ENCODE peak calls at places on chromosomes 13 and 19, in four cellular contexts. One of them, this sample, is unnamed.

GRCh38 chr19:16509141-16510061 is 13.2 kb downstream of the C19orf44 start:
- DNase-seq in neural crest cell: no peak
- DNase-seq in psoas muscle: no peak
- DNase-seq in retinal pigment epithelial cell: no peak
- DNase-seq in this sample: no peak

GRCh38 chr13:29849071-29849541 is 1.3 kb downstream of the UBL3 start:
- DNase-seq in neural crest cell: no peak
- DNase-seq in psoas muscle: no peak
- DNase-seq in retinal pigment epithelial cell: no peak
- DNase-seq in this sample: no peak

GRCh38 chr13:113489549-113490495 is 689 bp downstream of the DCUN1D2 start:
- DNase-seq in neural crest cell: peak; percentile 28
- DNase-seq in psoas muscle: no peak
- DNase-seq in retinal pigment epithelial cell: no peak
- DNase-seq in this sample: no peak

GRCh38 chr13:79501538-79502232 is 20.7 kb downstream of the NDFIP2 start:
- DNase-seq in neural crest cell: no peak
- DNase-seq in psoas muscle: no peak
- DNase-seq in retinal pigment epithelial cell: no peak
- DNase-seq in this sample: no peak

GRCh38 chr13:41658057-41658642 is 200.8 kb downstream of the RGCC start:
- DNase-seq in neural crest cell: no peak
- DNase-seq in psoas muscle: no peak
- DNase-seq in retinal pigment epithelial cell: no peak
- DNase-seq in this sample: no peak

GRCh38 chr13:24678151-24678550 is 2.1 kb upstream of the ATP12A start:
- DNase-seq in neural crest cell: no peak
- DNase-seq in psoas muscle: no peak
- DNase-seq in retinal pigment epithelial cell: no peak
- DNase-seq in this sample: no peak

GRCh38 chr13:79458436-79458835 is 22.5 kb upstream of the NDFIP2 start:
- DNase-seq in neural crest cell: no peak
- DNase-seq in psoas muscle: no peak
- DNase-seq in retinal pigment epithelial cell: no peak
- DNase-seq in this sample: no peak

GRCh38 chr13:99303863-99304521 is 3.2 kb downstream of the GPR183 start:
- DNase-seq in neural crest cell: no peak
- DNase-seq in psoas muscle: no peak
- DNase-seq in retinal pigment epithelial cell: no peak
- DNase-seq in this sample: no peak

GRCh38 chr13:22758245-22758644 is 422.5 kb upstream of the SGCG start:
- DNase-seq in neural crest cell: no peak
- DNase-seq in psoas muscle: no peak
- DNase-seq in retinal pigment epithelial cell: no peak
- DNase-seq in this sample: no peak

GRCh38 chr13:71605744-71606143 is 261.3 kb downstream of the DACH1 start:
- DNase-seq in neural crest cell: no peak
- DNase-seq in psoas muscle: no peak
- DNase-seq in retinal pigment epithelial cell: no peak
- DNase-seq in this sample: no peak

GRCh38 chr19:7888145-7888825 is at the start of gene LRRC8E:
- DNase-seq in neural crest cell: peak; percentile 46
- DNase-seq in psoas muscle: no peak
- DNase-seq in retinal pigment epithelial cell: no peak
- DNase-seq in this sample: no peak

GRCh38 chr13:93183302-93183701 is 43.3 kb upstream of the GPC6 start:
- DNase-seq in neural crest cell: no peak
- DNase-seq in psoas muscle: no peak
- DNase-seq in retinal pigment epithelial cell: no peak
- DNase-seq in this sample: no peak

GRCh38 chr13:38688674-38689073 is 1.8 kb downstream of the FREM2 start:
- DNase-seq in neural crest cell: no peak
- DNase-seq in psoas muscle: no peak
- DNase-seq in retinal pigment epithelial cell: no peak
- DNase-seq in this sample: peak; percentile 45

GRCh38 chr19:38025908-38026307 is 118.9 kb downstream of the SIPA1L3 start:
- DNase-seq in neural crest cell: no peak
- DNase-seq in psoas muscle: no peak
- DNase-seq in retinal pigment epithelial cell: no peak
- DNase-seq in this sample: no peak

GRCh38 chr19:3171894-3172679 is 6.5 kb upstream of the S1PR4 start:
- DNase-seq in neural crest cell: no peak
- DNase-seq in psoas muscle: no peak
- DNase-seq in retinal pigment epithelial cell: no peak
- DNase-seq in this sample: no peak

GRCh38 chr13:24662195-24663088 is 17.8 kb upstream of the ATP12A start:
- DNase-seq in neural crest cell: no peak
- DNase-seq in psoas muscle: no peak
- DNase-seq in retinal pigment epithelial cell: no peak
- DNase-seq in this sample: no peak

GRCh38 chr13:53848546-53848945 is 819.9 kb downstream of the OLFM4 start:
- DNase-seq in neural crest cell: no peak
- DNase-seq in psoas muscle: no peak
- DNase-seq in retinal pigment epithelial cell: no peak
- DNase-seq in this sample: no peak

GRCh38 chr19:45568732-45569131 is 15.9 kb downstream of the OPA3 start:
- DNase-seq in neural crest cell: no peak
- DNase-seq in psoas muscle: no peak
- DNase-seq in retinal pigment epithelial cell: no peak
- DNase-seq in this sample: no peak

GRCh38 chr19:41928221-41928683 is at the start of gene ERFL:
- DNase-seq in neural crest cell: no peak
- DNase-seq in psoas muscle: no peak
- DNase-seq in retinal pigment epithelial cell: no peak
- DNase-seq in this sample: no peak

GRCh38 chr19:334296-335071 is 10.1 kb downstream of the MIER2 start:
- DNase-seq in neural crest cell: no peak
- DNase-seq in psoas muscle: no peak
- DNase-seq in retinal pigment epithelial cell: no peak
- DNase-seq in this sample: no peak

GRCh38 chr13:104414181-104414580 is 1348.0 kb upstream of the SLC10A2 start:
- DNase-seq in neural crest cell: no peak
- DNase-seq in psoas muscle: no peak
- DNase-seq in retinal pigment epithelial cell: no peak
- DNase-seq in this sample: no peak

DNA sequence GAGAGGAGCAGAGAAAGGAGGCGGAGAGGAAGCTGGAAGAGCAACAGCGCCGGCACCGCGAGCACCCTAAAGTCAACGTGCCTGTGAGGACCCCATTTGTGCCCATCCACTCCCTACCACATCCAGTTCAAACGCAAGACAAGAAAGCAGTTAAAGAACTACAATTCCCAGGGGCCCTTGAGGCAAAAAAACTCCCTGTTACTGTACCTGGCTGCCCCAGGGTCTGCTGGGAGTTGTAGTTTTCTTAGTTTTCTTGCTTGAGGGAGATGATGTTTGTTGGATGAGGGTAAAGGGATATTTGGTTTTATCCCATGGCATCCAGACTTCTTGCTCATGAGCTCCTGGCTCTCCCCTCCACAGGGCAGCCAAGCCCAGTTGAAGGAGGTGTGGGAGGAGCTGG is 13.0 kb downstream of the NUCB1 start:
- DNase-seq in neural crest cell: no peak
- DNase-seq in psoas muscle: no peak
- DNase-seq in retinal pigment epithelial cell: no peak
- DNase-seq in this sample: no peak
- TF ChIP-seq CTCF in neural crest cell: no peak
- TF ChIP-seq CTCF in psoas muscle: no peak
- TF ChIP-seq CTCF in retinal pigment epithelial cell: no peak
- TF ChIP-seq CTCF in this sample: no peak

GRCh38 chr19:49301165-49301865 is 23.7 kb downstream of the SLC6A16 start:
- DNase-seq in neural crest cell: peak; percentile 79
- DNase-seq in psoas muscle: peak; percentile 81
- DNase-seq in retinal pigment epithelial cell: peak; percentile 4
- DNase-seq in this sample: peak; percentile 78

GRCh38 chr19:49297403-49297802 is 27.6 kb downstream of the SLC6A16 start:
- DNase-seq in neural crest cell: no peak
- DNase-seq in psoas muscle: no peak
- DNase-seq in retinal pigment epithelial cell: no peak
- DNase-seq in this sample: no peak

GRCh38 chr19:49290517-49290916 is 34.5 kb downstream of the SLC6A16 start:
- DNase-seq in neural crest cell: no peak
- DNase-seq in psoas muscle: no peak
- DNase-seq in retinal pigment epithelial cell: no peak
- DNase-seq in this sample: no peak

GRCh38 chr19:49294401-49294800 is 30.6 kb downstream of the SLC6A16 start:
- DNase-seq in neural crest cell: no peak
- DNase-seq in psoas muscle: no peak
- DNase-seq in retinal pigment epithelial cell: no peak
- DNase-seq in this sample: no peak

DNA sequence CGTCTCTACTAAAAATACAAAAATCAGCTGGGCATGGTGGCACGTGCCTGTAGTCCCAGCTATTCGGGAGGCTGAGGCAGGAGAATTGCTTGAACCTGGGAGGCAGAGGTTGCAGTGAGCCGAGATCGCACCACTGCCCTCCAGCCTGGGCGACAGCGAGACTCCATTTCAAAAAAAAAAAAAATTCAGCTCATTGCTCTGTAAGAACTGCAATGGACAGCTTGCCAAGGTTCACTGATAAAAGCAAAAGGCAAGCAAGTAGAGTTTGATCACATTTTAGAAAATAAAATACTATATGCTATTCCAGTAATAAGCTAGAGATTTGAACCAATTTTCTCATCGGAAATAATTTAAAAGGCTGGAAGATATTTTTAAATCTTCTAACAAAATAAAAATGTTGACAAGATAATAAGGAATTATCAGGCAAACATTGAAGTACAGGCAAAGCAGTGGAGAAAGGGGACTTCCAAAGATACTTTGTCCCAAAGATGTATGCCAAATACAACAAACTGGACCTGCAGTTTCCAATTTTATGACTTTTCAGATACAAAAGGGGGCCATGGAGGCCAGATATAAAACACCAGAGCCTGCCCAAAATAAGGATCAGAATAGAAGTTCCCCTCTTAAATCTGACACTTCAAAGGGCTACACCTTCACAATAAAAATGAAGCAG is 29.6 kb downstream of the SLC6A16 start:
- DNase-seq in neural crest cell: no peak
- DNase-seq in psoas muscle: no peak
- DNase-seq in retinal pigment epithelial cell: no peak
- DNase-seq in this sample: no peak
- TF ChIP-seq CTCF in neural crest cell: no peak
- TF ChIP-seq CTCF in psoas muscle: no peak
- TF ChIP-seq CTCF in retinal pigment epithelial cell: no peak
- TF ChIP-seq CTCF in this sample: no peak

GRCh38 chr13:46712524-46712923 is 84.4 kb downstream of the ESD start:
- DNase-seq in neural crest cell: no peak
- DNase-seq in psoas muscle: no peak
- DNase-seq in retinal pigment epithelial cell: no peak
- DNase-seq in this sample: no peak

GRCh38 chr13:46717275-46717674 is 79.7 kb downstream of the ESD start:
- DNase-seq in neural crest cell: no peak
- DNase-seq in psoas muscle: no peak
- DNase-seq in retinal pigment epithelial cell: no peak
- DNase-seq in this sample: no peak

GRCh38 chr13:46716821-46717220 is 80.1 kb downstream of the ESD start:
- DNase-seq in neural crest cell: no peak
- DNase-seq in psoas muscle: no peak
- DNase-seq in retinal pigment epithelial cell: no peak
- DNase-seq in this sample: no peak

GRCh38 chr13:46720189-46720588 is 76.8 kb downstream of the ESD start:
- DNase-seq in neural crest cell: no peak
- DNase-seq in psoas muscle: no peak
- DNase-seq in retinal pigment epithelial cell: no peak
- DNase-seq in this sample: no peak

GRCh38 chr13:46715363-46715762 is 81.6 kb downstream of the ESD start:
- DNase-seq in neural crest cell: no peak
- DNase-seq in psoas muscle: no peak
- DNase-seq in retinal pigment epithelial cell: no peak
- DNase-seq in this sample: no peak
- TF ChIP-seq CTCF in neural crest cell: no peak
- TF ChIP-seq CTCF in psoas muscle: no peak
- TF ChIP-seq CTCF in retinal pigment epithelial cell: no peak
- TF ChIP-seq CTCF in this sample: no peak

DNA sequence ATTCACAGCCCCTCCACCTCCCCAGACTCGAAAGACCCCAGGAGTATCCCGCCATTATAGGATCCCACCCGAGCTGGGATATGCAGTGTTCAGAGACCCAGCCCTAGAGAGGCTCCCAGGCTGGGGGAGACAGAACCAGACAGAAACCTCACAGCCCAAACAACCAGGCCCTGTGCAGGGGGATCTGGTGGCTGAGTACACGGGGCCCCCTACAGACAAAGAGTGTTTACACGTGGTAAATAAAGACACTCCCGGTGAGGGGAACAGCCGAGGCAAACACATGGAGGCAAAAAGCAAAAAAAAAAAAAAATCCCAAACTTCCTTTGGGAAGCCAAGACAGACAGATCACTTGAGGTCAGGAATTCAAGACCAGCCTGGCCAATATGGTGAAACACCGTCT is 25.1 kb downstream of the TINCR start:
- DNase-seq in neural crest cell: no peak
- DNase-seq in psoas muscle: no peak
- DNase-seq in retinal pigment epithelial cell: no peak
- DNase-seq in this sample: no peak
- TF ChIP-seq CTCF in neural crest cell: no peak
- TF ChIP-seq CTCF in psoas muscle: no peak
- TF ChIP-seq CTCF in retinal pigment epithelial cell: peak; percentile 25
- TF ChIP-seq CTCF in this sample: no peak

GRCh38 chr13:95480131-95480545 is 72.4 kb upstream of the CLDN10 start:
- DNase-seq in neural crest cell: no peak
- DNase-seq in psoas muscle: peak; percentile 54
- DNase-seq in retinal pigment epithelial cell: no peak
- DNase-seq in this sample: no peak
- TF ChIP-seq CTCF in neural crest cell: no peak
- TF ChIP-seq CTCF in psoas muscle: no peak
- TF ChIP-seq CTCF in retinal pigment epithelial cell: no peak
- TF ChIP-seq CTCF in this sample: no peak

DNA sequence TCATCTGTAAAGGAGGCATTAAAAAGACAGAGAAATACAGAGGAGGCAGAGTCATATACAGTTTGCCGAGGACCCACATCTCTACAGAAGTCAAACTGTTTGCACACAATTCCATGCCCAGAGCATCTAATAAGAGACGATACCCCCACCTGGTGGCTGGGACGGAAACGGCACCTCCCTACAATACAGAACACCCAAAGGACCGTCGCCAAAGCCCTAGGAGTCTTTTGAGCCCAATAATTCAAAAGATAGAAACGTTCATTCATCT is 703 bp upstream of the PLEKHG2 start:
- DNase-seq in neural crest cell: peak; percentile 85
- DNase-seq in psoas muscle: peak; percentile 95
- DNase-seq in retinal pigment epithelial cell: no peak
- DNase-seq in this sample: peak; percentile 92
- TF ChIP-seq CTCF in neural crest cell: peak; percentile 98
- TF ChIP-seq CTCF in psoas muscle: peak; percentile 96
- TF ChIP-seq CTCF in retinal pigment epithelial cell: peak; percentile 95
- TF ChIP-seq CTCF in this sample: peak; percentile 83

GRCh38 chr19:57511484-57511883 is 11.7 kb downstream of the ZNF773 start:
- DNase-seq in neural crest cell: no peak
- DNase-seq in psoas muscle: no peak
- DNase-seq in retinal pigment epithelial cell: no peak
- DNase-seq in this sample: no peak

GRCh38 chr19:57506163-57506562 is 6.4 kb downstream of the ZNF773 start:
- DNase-seq in neural crest cell: no peak
- DNase-seq in psoas muscle: no peak
- DNase-seq in retinal pigment epithelial cell: no peak
- DNase-seq in this sample: no peak
- TF ChIP-seq CTCF in neural crest cell: no peak
- TF ChIP-seq CTCF in psoas muscle: no peak
- TF ChIP-seq CTCF in retinal pigment epithelial cell: no peak
- TF ChIP-seq CTCF in this sample: no peak

GRCh38 chr19:19110410-19111137 is 27.7 kb downstream of the TMEM161A start:
- DNase-seq in neural crest cell: peak; percentile 52
- DNase-seq in psoas muscle: no peak
- DNase-seq in retinal pigment epithelial cell: no peak
- DNase-seq in this sample: peak; percentile 63
- TF ChIP-seq CTCF in neural crest cell: peak; percentile 54
- TF ChIP-seq CTCF in psoas muscle: peak; percentile 21
- TF ChIP-seq CTCF in retinal pigment epithelial cell: peak; percentile 42
- TF ChIP-seq CTCF in this sample: no peak

This sample was measured in mesothelial cell of epicardium.